ENCODE peak calls at places on chromosomes 7 and 10, in seven cellular contexts. One of them, this sample, is unnamed.

GRCh38 chr10:79146611-79147130 is 77.9 kb downstream of the ZMIZ1 start:
- DNase-seq in transverse colon: peak
- DNase-seq in T-cell: peak
- DNase-seq in activated CD4-positive, alpha-beta T cell treated with anti-CD3 and anti-CD28 coated beads for 36 hours: peak
- DNase-seq in adipocyte: no peak
- DNase-seq in stimulated activated CD4-positive, alpha-beta T cell treated with anti-CD3 and anti-CD28 coated beads, Interleukin-4, amount 100 ng/mL, for 4 hours: no peak
- DNase-seq in SK-MEL-5: no peak
- DNase-seq in this sample: no peak

GRCh38 chr10:98088186-98088971 is 46.1 kb upstream of the R3HCC1L start:
- DNase-seq in transverse colon: no peak
- DNase-seq in T-cell: no peak
- DNase-seq in activated CD4-positive, alpha-beta T cell treated with anti-CD3 and anti-CD28 coated beads for 36 hours: no peak
- DNase-seq in adipocyte: no peak
- DNase-seq in stimulated activated CD4-positive, alpha-beta T cell treated with anti-CD3 and anti-CD28 coated beads, Interleukin-4, amount 100 ng/mL, for 4 hours: no peak
- DNase-seq in SK-MEL-5: no peak
- DNase-seq in this sample: no peak

GRCh38 chr7:134514663-134515062 is 12.7 kb upstream of the AKR1B10 start:
- DNase-seq in transverse colon: peak
- DNase-seq in T-cell: peak
- DNase-seq in activated CD4-positive, alpha-beta T cell treated with anti-CD3 and anti-CD28 coated beads for 36 hours: peak
- DNase-seq in adipocyte: peak
- DNase-seq in stimulated activated CD4-positive, alpha-beta T cell treated with anti-CD3 and anti-CD28 coated beads, Interleukin-4, amount 100 ng/mL, for 4 hours: no peak
- DNase-seq in SK-MEL-5: peak
- DNase-seq in this sample: peak

GRCh38 chr7:133054167-133054840 is 27.6 kb downstream of the CHCHD3 start:
- DNase-seq in transverse colon: no peak
- DNase-seq in T-cell: no peak
- DNase-seq in activated CD4-positive, alpha-beta T cell treated with anti-CD3 and anti-CD28 coated beads for 36 hours: no peak
- DNase-seq in adipocyte: peak
- DNase-seq in stimulated activated CD4-positive, alpha-beta T cell treated with anti-CD3 and anti-CD28 coated beads, Interleukin-4, amount 100 ng/mL, for 4 hours: no peak
- DNase-seq in SK-MEL-5: peak
- DNase-seq in this sample: peak

GRCh38 chr7:1028775-1029636 is 15.3 kb upstream of the GPR146 start:
- DNase-seq in transverse colon: peak
- DNase-seq in T-cell: peak
- DNase-seq in activated CD4-positive, alpha-beta T cell treated with anti-CD3 and anti-CD28 coated beads for 36 hours: peak
- DNase-seq in adipocyte: peak
- DNase-seq in stimulated activated CD4-positive, alpha-beta T cell treated with anti-CD3 and anti-CD28 coated beads, Interleukin-4, amount 100 ng/mL, for 4 hours: peak
- DNase-seq in SK-MEL-5: peak
- DNase-seq in this sample: peak

GRCh38 chr10:5649746-5650145 is 16.6 kb downstream of the ASB13 start:
- DNase-seq in transverse colon: no peak
- DNase-seq in T-cell: no peak
- DNase-seq in activated CD4-positive, alpha-beta T cell treated with anti-CD3 and anti-CD28 coated beads for 36 hours: no peak
- DNase-seq in adipocyte: no peak
- DNase-seq in stimulated activated CD4-positive, alpha-beta T cell treated with anti-CD3 and anti-CD28 coated beads, Interleukin-4, amount 100 ng/mL, for 4 hours: no peak
- DNase-seq in SK-MEL-5: no peak
- DNase-seq in this sample: no peak

GRCh38 chr7:47227762-47228177 is 354.1 kb downstream of the TNS3 start:
- DNase-seq in transverse colon: peak
- DNase-seq in T-cell: no peak
- DNase-seq in activated CD4-positive, alpha-beta T cell treated with anti-CD3 and anti-CD28 coated beads for 36 hours: no peak
- DNase-seq in adipocyte: peak
- DNase-seq in stimulated activated CD4-positive, alpha-beta T cell treated with anti-CD3 and anti-CD28 coated beads, Interleukin-4, amount 100 ng/mL, for 4 hours: no peak
- DNase-seq in SK-MEL-5: no peak
- DNase-seq in this sample: peak

GRCh38 chr10:10658157-10658556 is 359.5 kb upstream of the CELF2 start:
- DNase-seq in transverse colon: no peak
- DNase-seq in T-cell: no peak
- DNase-seq in activated CD4-positive, alpha-beta T cell treated with anti-CD3 and anti-CD28 coated beads for 36 hours: no peak
- DNase-seq in adipocyte: no peak
- DNase-seq in stimulated activated CD4-positive, alpha-beta T cell treated with anti-CD3 and anti-CD28 coated beads, Interleukin-4, amount 100 ng/mL, for 4 hours: no peak
- DNase-seq in SK-MEL-5: no peak
- DNase-seq in this sample: no peak

GRCh38 chr10:79463578-79464496 is 18.4 kb upstream of the ZCCHC24 start:
- DNase-seq in transverse colon: no peak
- DNase-seq in T-cell: no peak
- DNase-seq in activated CD4-positive, alpha-beta T cell treated with anti-CD3 and anti-CD28 coated beads for 36 hours: no peak
- DNase-seq in adipocyte: no peak
- DNase-seq in stimulated activated CD4-positive, alpha-beta T cell treated with anti-CD3 and anti-CD28 coated beads, Interleukin-4, amount 100 ng/mL, for 4 hours: no peak
- DNase-seq in SK-MEL-5: peak
- DNase-seq in this sample: peak

GRCh38 chr7:55118426-55118825 is 99.6 kb downstream of the EGFR start:
- DNase-seq in transverse colon: no peak
- DNase-seq in T-cell: no peak
- DNase-seq in activated CD4-positive, alpha-beta T cell treated with anti-CD3 and anti-CD28 coated beads for 36 hours: no peak
- DNase-seq in adipocyte: no peak
- DNase-seq in stimulated activated CD4-positive, alpha-beta T cell treated with anti-CD3 and anti-CD28 coated beads, Interleukin-4, amount 100 ng/mL, for 4 hours: no peak
- DNase-seq in SK-MEL-5: no peak
- DNase-seq in this sample: no peak

GRCh38 chr7:36109013-36109627 is 43.9 kb upstream of the EEPD1 start:
- DNase-seq in transverse colon: no peak
- DNase-seq in T-cell: no peak
- DNase-seq in activated CD4-positive, alpha-beta T cell treated with anti-CD3 and anti-CD28 coated beads for 36 hours: no peak
- DNase-seq in adipocyte: no peak
- DNase-seq in stimulated activated CD4-positive, alpha-beta T cell treated with anti-CD3 and anti-CD28 coated beads, Interleukin-4, amount 100 ng/mL, for 4 hours: no peak
- DNase-seq in SK-MEL-5: no peak
- DNase-seq in this sample: no peak

GRCh38 chr7:42476255-42476654 is 239.2 kb upstream of the GLI3 start:
- DNase-seq in transverse colon: no peak
- DNase-seq in T-cell: no peak
- DNase-seq in activated CD4-positive, alpha-beta T cell treated with anti-CD3 and anti-CD28 coated beads for 36 hours: no peak
- DNase-seq in adipocyte: no peak
- DNase-seq in stimulated activated CD4-positive, alpha-beta T cell treated with anti-CD3 and anti-CD28 coated beads, Interleukin-4, amount 100 ng/mL, for 4 hours: no peak
- DNase-seq in SK-MEL-5: no peak
- DNase-seq in this sample: no peak

GRCh38 chr10:75083972-75084833 is 27.3 kb upstream of the SAMD8 start:
- DNase-seq in transverse colon: no peak
- DNase-seq in T-cell: no peak
- DNase-seq in activated CD4-positive, alpha-beta T cell treated with anti-CD3 and anti-CD28 coated beads for 36 hours: no peak
- DNase-seq in adipocyte: peak
- DNase-seq in stimulated activated CD4-positive, alpha-beta T cell treated with anti-CD3 and anti-CD28 coated beads, Interleukin-4, amount 100 ng/mL, for 4 hours: no peak
- DNase-seq in SK-MEL-5: no peak
- DNase-seq in this sample: no peak

GRCh38 chr7:28072876-28073514 is 107.6 kb downstream of the JAZF1 start:
- DNase-seq in transverse colon: no peak
- DNase-seq in T-cell: no peak
- DNase-seq in activated CD4-positive, alpha-beta T cell treated with anti-CD3 and anti-CD28 coated beads for 36 hours: no peak
- DNase-seq in adipocyte: no peak
- DNase-seq in stimulated activated CD4-positive, alpha-beta T cell treated with anti-CD3 and anti-CD28 coated beads, Interleukin-4, amount 100 ng/mL, for 4 hours: no peak
- DNase-seq in SK-MEL-5: no peak
- DNase-seq in this sample: no peak

GRCh38 chr10:126563361-126563760 is 107.1 kb downstream of the C10orf90 start:
- DNase-seq in transverse colon: no peak
- DNase-seq in T-cell: no peak
- DNase-seq in activated CD4-positive, alpha-beta T cell treated with anti-CD3 and anti-CD28 coated beads for 36 hours: no peak
- DNase-seq in adipocyte: no peak
- DNase-seq in stimulated activated CD4-positive, alpha-beta T cell treated with anti-CD3 and anti-CD28 coated beads, Interleukin-4, amount 100 ng/mL, for 4 hours: no peak
- DNase-seq in SK-MEL-5: no peak
- DNase-seq in this sample: no peak

GRCh38 chr10:132104062-132104461 is 38.3 kb downstream of the JAKMIP3 start:
- DNase-seq in transverse colon: no peak
- DNase-seq in T-cell: no peak
- DNase-seq in activated CD4-positive, alpha-beta T cell treated with anti-CD3 and anti-CD28 coated beads for 36 hours: no peak
- DNase-seq in adipocyte: no peak
- DNase-seq in stimulated activated CD4-positive, alpha-beta T cell treated with anti-CD3 and anti-CD28 coated beads, Interleukin-4, amount 100 ng/mL, for 4 hours: no peak
- DNase-seq in SK-MEL-5: no peak
- DNase-seq in this sample: no peak

GRCh38 chr7:36281945-36282727 is 107.5 kb upstream of the ANLN start:
- DNase-seq in transverse colon: no peak
- DNase-seq in T-cell: no peak
- DNase-seq in activated CD4-positive, alpha-beta T cell treated with anti-CD3 and anti-CD28 coated beads for 36 hours: no peak
- DNase-seq in adipocyte: no peak
- DNase-seq in stimulated activated CD4-positive, alpha-beta T cell treated with anti-CD3 and anti-CD28 coated beads, Interleukin-4, amount 100 ng/mL, for 4 hours: no peak
- DNase-seq in SK-MEL-5: no peak
- DNase-seq in this sample: no peak

GRCh38 chr10:31437959-31438358 is 118.9 kb downstream of the ZEB1 start:
- DNase-seq in transverse colon: no peak
- DNase-seq in T-cell: no peak
- DNase-seq in activated CD4-positive, alpha-beta T cell treated with anti-CD3 and anti-CD28 coated beads for 36 hours: no peak
- DNase-seq in adipocyte: no peak
- DNase-seq in stimulated activated CD4-positive, alpha-beta T cell treated with anti-CD3 and anti-CD28 coated beads, Interleukin-4, amount 100 ng/mL, for 4 hours: no peak
- DNase-seq in SK-MEL-5: no peak
- DNase-seq in this sample: no peak